ENCODE peak calls at places on chromosomes 16 and 17, in nine cellular contexts. U is progenitor cell of endocrine pancreas; N is DMS79 treated with DMSO at 0.1 percent for 48 hours; T is activated CD4-positive, alpha-beta T cell treated with anti-CD3 and anti-CD28 coated beads, Interleukin-2, amount 50 U/mL, for 48 hours; F is body of pancreas; Z is stimulated activated CD8-positive, alpha-beta memory T cell treated with anti-CD3 and anti-CD28 coated beads, Interleukin-12 subunit alpha, Interleukin-12 subunit beta, amount 100 ng/mL, for 4 hours; C is activated CD8-positive, alpha-beta memory T cell treated with anti-CD3 and anti-CD28 coated beads for 1 hour; B is germinal center; R is stimulated activated effector memory CD8-positive, alpha-beta T cell treated with anti-CD3 and anti-CD28 coated beads, Interleukin-12 subunit alpha, Interleukin-12 subunit beta, amount 100 ng/mL, for 72 hours. E is an unnamed sample.

GRCh38 chr17:47304191-47304590 is 19.6 kb upstream of the EFCAB13 start:
- DNase-seq in F (no peak), R (no peak), B (no peak), N (no peak), T (no peak), C (no peak), Z (no peak), U (no peak), E (no peak)

GRCh38 chr16:799948-800833 is at the start of gene GNG13:
- DNase-seq in F (no peak), R (no peak), C (no peak), U (no peak), B (no peak), N (no peak), Z (no peak), T (no peak), E (no peak)

GRCh38 chr17:51770031-51770759 is 388.3 kb downstream of the CA10 start:
- DNase-seq in R (no peak), B (no peak), F (no peak), Z (no peak), C (no peak), T (no peak), U (no peak), N (no peak), E (no peak)

GRCh38 chr16:88529596-88529995 is 40.6 kb upstream of the ZC3H18 start:
- DNase-seq in N (no peak), C (no peak), T (no peak), R (no peak), U (no peak), Z (no peak), B (no peak), F (no peak), E (no peak)

GRCh38 chr16:3282103-3282746 is 1.1 kb upstream of the ZNF263 start:
- DNase-seq in U (peak), R (no peak), N (peak), C (no peak), F (no peak), T (no peak), Z (no peak), B (no peak), E (no peak)

GRCh38 chr16:85206472-85207356 is 94.4 kb upstream of the CIBAR2 start:
- DNase-seq in R (no peak), C (no peak), N (peak), T (no peak), U (no peak), B (no peak), Z (no peak), F (peak), E (no peak)

GRCh38 chr16:85615014-85615851 is 2.1 kb downstream of the GSE1 start:
- DNase-seq in N (no peak), Z (peak), T (peak), C (peak), B (no peak), U (peak), F (peak), R (no peak), E (no peak)

GRCh38 chr16:12321363-12321762 is 344.8 kb downstream of the SNX29 start:
- DNase-seq in B (peak), F (no peak), C (no peak), N (peak), R (no peak), Z (no peak), U (no peak), T (no peak), E (no peak)

GRCh38 chr17:7027335-7027734 is 4.5 kb downstream of the BCL6B start:
- DNase-seq in N (no peak), R (no peak), F (no peak), Z (no peak), C (no peak), U (no peak), B (no peak), T (no peak), E (no peak)

GRCh38 chr17:55341432-55341831 is 76.7 kb downstream of the HLF start:
- DNase-seq in T (no peak), B (no peak), N (no peak), R (no peak), U (no peak), Z (no peak), C (no peak), F (no peak), E (no peak)

GRCh38 chr17:81106716-81107115 is 58.6 kb upstream of the PVALEF start:
- DNase-seq in F (no peak), B (no peak), R (no peak), Z (no peak), T (no peak), N (no peak), U (no peak), C (no peak), E (no peak)

E was measured in GM12892.